ENCODE peak calls at places on chromosomes 5 and 9, in four cellular contexts. W, B, P and H are unnamed samples.

GRCh38 chr5:154278908-154279307 is 88.4 kb downstream of the GALNT10 start:
- DNase-seq in B (peak; percentile 65), P (no peak), W (no peak), H (no peak)

GRCh38 chr9:86241216-86241615 is 18.2 kb downstream of the C9orf153 start:
- DNase-seq in W (no peak), B (no peak), P (no peak), H (no peak)

GRCh38 chr5:137792291-137792690 is 38.1 kb upstream of the HNRNPA0 start:
- DNase-seq in P (no peak), W (no peak), B (no peak), H (no peak)

GRCh38 chr5:72949481-72949880 is 6.4 kb upstream of the FCHO2 start:
- DNase-seq in W (no peak), P (no peak), B (no peak), H (no peak)

GRCh38 chr5:175654346-175654745 is 3.5 kb upstream of the HRH2 start:
- DNase-seq in B (no peak), W (no peak), P (no peak), H (no peak)

GRCh38 chr9:37902804-37903580 is 935 bp downstream of the SLC25A51 start:
- DNase-seq in W (no peak), B (peak; percentile 44), P (no peak), H (no peak)

GRCh38 chr9:98453589-98454311 is 198.3 kb upstream of the TBC1D2 start:
- DNase-seq in W (no peak), P (no peak), B (no peak), H (no peak)

GRCh38 chr9:114718801-114719221 is 36.8 kb upstream of the TEX48 start:
- DNase-seq in B (peak; percentile 71), W (no peak), P (peak; percentile 59), H (no peak)

GRCh38 chr9:99825158-99826046 is 3.7 kb downstream of the NR4A3 start:
- DNase-seq in P (no peak), B (no peak), W (peak; percentile 32), H (no peak)

GRCh38 chr5:133882801-133883200 is 85.6 kb downstream of the C5orf15 start:
- DNase-seq in P (no peak), W (no peak), B (no peak), H (no peak)

GRCh38 chr5:154767537-154767936 is 12.4 kb downstream of the LARP1 start:
- DNase-seq in B (no peak), W (no peak), P (no peak), H (no peak)

GRCh38 chr9:125680442-125680841 is 26.6 kb downstream of the MAPKAP1 start:
- DNase-seq in B (no peak), W (no peak), P (no peak), H (no peak)

GRCh38 chr5:1633605-1634336 is 110.0 kb upstream of the LPCAT1 start:
- DNase-seq in P (peak; percentile 80), B (peak; percentile 91), W (peak; percentile 78), H (peak; percentile 88)

GRCh38 chr9:134670042-134670525 is 28.5 kb downstream of the COL5A1 start:
- DNase-seq in B (no peak), P (no peak), W (no peak), H (no peak)

GRCh38 chr5:136600306-136600705 is 235.0 kb upstream of the TRPC7 start:
- DNase-seq in P (no peak), B (no peak), W (no peak), H (no peak)

GRCh38 chr5:4758550-4758949 is 381.6 kb upstream of the ADAMTS16 start:
- DNase-seq in B (no peak), W (no peak), P (no peak), H (no peak)

GRCh38 chr5:121630402-121630801 is 221.3 kb upstream of the FTMT start:
- DNase-seq in W (no peak), B (no peak), P (no peak), H (no peak)

GRCh38 chr5:116359575-116359974 is 215.0 kb downstream of the SEMA6A start:
- DNase-seq in P (no peak), W (no peak), B (no peak), H (no peak)

GRCh38 chr5:41193462-41194166 is 19.7 kb downstream of the C6 start:
- DNase-seq in P (peak; percentile 99), W (no peak), B (no peak), H (no peak)

GRCh38 chr9:35792044-35792813 is 838 bp downstream of the NPR2 start:
- DNase-seq in B (no peak), P (no peak), W (no peak), H (no peak)

GRCh38 chr5:96331210-96331609 is 101.8 kb downstream of the PCSK1 start:
- DNase-seq in B (no peak), P (no peak), W (no peak), H (no peak)

GRCh38 chr5:169856571-169856970 is 123.7 kb downstream of the INSYN2B start:
- DNase-seq in P (no peak), W (no peak), B (no peak), H (no peak)

GRCh38 chr9:96344458-96345180 is 38.9 kb downstream of the SLC35D2 start:
- DNase-seq in P (no peak), W (peak; percentile 26), B (no peak), H (no peak)

GRCh38 chr9:113536483-113537226 is 73.1 kb downstream of the RGS3 start:
- DNase-seq in B (no peak), W (peak; percentile 53), P (no peak), H (no peak)

GRCh38 chr5:53792338-53792737 is 231.9 kb downstream of the NDUFS4 start:
- DNase-seq in P (no peak), W (no peak), B (no peak), H (no peak)

GRCh38 chr9:127977877-127978647 is 2.7 kb downstream of the EEIG1 start:
- DNase-seq in P (peak; percentile 76), B (peak; percentile 34), W (no peak), H (no peak)
- TF ChIP-seq CTCF in P (peak; percentile 25), B (no peak), W (peak; percentile 21), H (no peak)

GRCh38 chr5:176658007-176658599 is 10.8 kb downstream of the TSPAN17 start:
- DNase-seq in B (peak; percentile 73), W (peak; percentile 70), P (peak; percentile 72), H (peak; percentile 83)
- TF ChIP-seq CTCF in B (peak; percentile 94), W (peak; percentile 85), P (peak; percentile 76), H (peak; percentile 96)

GRCh38 chr5:44875661-44876250 is 67.0 kb downstream of the MRPS30 start:
- DNase-seq in P (no peak), B (peak; percentile 80), W (no peak), H (no peak)

GRCh38 chr5:44868541-44868940 is 59.8 kb downstream of the MRPS30 start:
- DNase-seq in W (no peak), P (no peak), B (no peak), H (no peak)

GRCh38 chr5:44870430-44870829 is 61.7 kb downstream of the MRPS30 start:
- DNase-seq in W (no peak), B (no peak), P (no peak), H (no peak)

GRCh38 chr5:44871401-44871800 is 62.7 kb downstream of the MRPS30 start:
- DNase-seq in P (no peak), B (no peak), W (no peak), H (no peak)
- TF ChIP-seq CTCF in P (no peak), B (no peak), W (no peak), H (no peak)

DNA sequence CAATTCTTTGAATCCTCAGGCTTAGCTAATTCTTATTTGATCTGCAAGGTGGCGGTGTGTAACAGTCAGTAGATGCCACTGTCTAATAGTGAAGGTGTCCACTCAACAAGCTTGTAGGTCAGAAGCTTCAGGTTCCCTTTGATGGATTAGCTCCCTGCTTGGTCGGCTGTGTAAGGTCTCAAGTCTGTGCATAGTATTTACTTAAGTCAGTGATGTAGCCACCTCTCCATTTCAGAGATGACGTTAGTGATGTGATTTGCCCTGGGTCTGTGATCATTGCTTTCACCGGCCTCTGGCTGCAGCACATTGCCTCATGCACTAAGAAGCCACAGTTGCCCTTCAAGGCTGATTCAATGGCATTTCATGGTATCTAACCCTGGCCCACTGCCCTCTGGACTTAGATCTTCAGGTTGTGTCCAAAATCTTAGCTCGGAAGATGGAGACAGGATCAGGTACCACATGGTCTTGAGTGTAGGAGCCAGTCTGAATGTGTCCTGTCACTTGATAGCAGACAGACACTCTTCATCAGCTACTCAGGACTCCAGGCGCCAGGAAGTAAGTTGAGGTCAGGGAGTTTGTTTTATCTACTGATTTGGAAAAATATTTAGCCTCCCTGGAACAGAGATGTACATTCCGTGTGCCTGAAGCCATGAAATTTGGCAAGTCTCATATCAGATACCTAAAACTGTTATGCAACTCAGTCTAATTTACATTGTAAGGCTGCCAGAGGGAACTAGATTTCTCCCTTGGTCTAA is 42.9 kb downstream of the SUB1 start:
- DNase-seq in B (no peak), W (no peak), P (no peak), H (no peak)
- TF ChIP-seq CTCF in B (no peak), W (no peak), P (no peak), H (no peak)

GRCh38 chr5:135069895-135070657 is 36.0 kb upstream of the PITX1 start:
- DNase-seq in W (no peak), B (no peak), P (no peak), H (no peak)
- TF ChIP-seq CTCF in W (no peak), B (no peak), P (no peak), H (no peak)

DNA sequence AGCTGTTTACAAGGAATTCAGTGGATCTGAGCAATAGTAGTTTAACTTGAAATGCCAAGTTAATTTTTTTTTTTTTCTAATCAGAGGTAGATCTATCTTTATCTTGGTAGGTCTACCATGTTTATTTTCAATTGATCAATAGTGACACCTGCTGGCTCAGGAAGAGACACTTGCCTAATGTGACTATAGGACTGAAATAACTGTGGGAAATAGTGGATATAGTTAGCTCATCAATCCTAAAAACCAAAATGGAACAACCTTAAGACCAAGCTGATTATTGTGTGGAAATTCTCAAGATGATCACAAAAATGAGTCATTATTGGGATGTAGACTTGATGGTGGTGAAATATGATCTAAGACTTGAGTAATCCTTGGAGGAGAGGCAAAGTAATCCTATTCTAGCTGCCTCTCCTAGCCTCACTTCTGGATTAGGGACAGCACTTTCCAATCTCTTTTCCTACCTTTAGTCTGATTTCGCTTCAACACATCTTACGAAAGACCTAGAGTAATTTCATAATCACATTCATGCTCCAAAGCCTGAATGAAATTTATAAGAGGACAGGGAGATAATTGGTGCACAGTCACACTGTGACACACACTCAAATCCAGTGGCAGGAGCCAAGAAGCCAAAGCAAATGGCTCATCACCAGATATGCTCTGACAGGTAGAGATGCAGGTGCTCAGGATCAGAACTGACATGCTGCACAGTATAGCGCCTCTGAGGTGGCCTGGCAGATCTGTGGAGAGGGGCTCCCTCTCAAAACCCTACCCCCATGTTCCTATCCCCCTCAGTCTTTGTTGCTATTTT is 156.3 kb downstream of the HMHB1 start:
- DNase-seq in B (peak; percentile 68), W (no peak), P (no peak), H (no peak)
- TF ChIP-seq CTCF in B (peak; percentile 46), W (peak; percentile 66), P (no peak), H (peak; percentile 61)

DNA sequence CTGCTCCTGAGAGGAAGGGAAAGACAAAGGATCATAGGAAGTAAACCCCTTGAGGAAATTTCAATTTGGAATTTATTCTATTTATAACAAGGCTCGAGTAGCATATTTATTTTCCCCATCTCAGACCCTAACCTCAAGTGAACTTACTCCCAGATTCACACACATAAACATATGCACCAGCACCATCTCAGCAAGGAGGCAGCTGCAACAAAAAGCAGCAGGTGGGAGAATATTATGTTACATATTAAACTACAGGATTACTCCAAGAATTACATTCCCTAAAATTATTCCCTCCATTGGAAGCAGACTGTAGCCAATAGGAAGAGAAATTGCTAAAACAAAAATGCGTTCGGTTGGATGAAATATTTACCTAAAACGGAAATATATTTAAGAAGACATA is 108.4 kb upstream of the PRSS3 start:
- DNase-seq in P (no peak), B (no peak), W (no peak), H (no peak)
- TF ChIP-seq CTCF in P (no peak), B (no peak), W (no peak), H (no peak)